ENCODE peak calls at places on chromosomes 7 and 10, in nine cellular contexts. W is A549, E is pancreas, Z is ascending aorta, M is neural progenitor cell, S is endothelial cell of umbilical vein, P is tibial artery, D is spleen, Q is cardiac muscle cell. K is an unnamed sample. For H3K4me1, the result is how much of the 10 kb centered on the place peaks cover.

GRCh38 chr7:154598405-154598804 is 404.5 kb downstream of the PAXIP1 start:
- DNase-seq in M (no peak), Q (no peak), E (no peak), D (no peak), S (no peak), P (no peak), W (no peak), Z (no peak), K (no peak)

GRCh38 chr7:77205706-77206105 is 6.1 kb upstream of the FGL2 start:
- DNase-seq in W (no peak), Z (no peak), S (no peak), M (no peak), E (no peak), D (no peak), Q (no peak), P (no peak), K (no peak)

GRCh38 chr7:158431941-158432347 is 155.7 kb downstream of the PTPRN2 start:
- DNase-seq in W (peak), Z (peak), S (no peak), M (no peak), E (no peak), P (peak), Q (peak), D (no peak), K (peak)

GRCh38 chr7:100670074-100670473 is 3.5 kb upstream of the GNB2 start:
- DNase-seq in Z (no peak), P (no peak), M (no peak), D (no peak), E (no peak), W (no peak), Q (no peak), S (no peak), K (no peak)

GRCh38 chr7:120053390-120053961 is 219.5 kb upstream of the KCND2 start:
- DNase-seq in Z (no peak), S (no peak), D (no peak), M (no peak), W (no peak), E (no peak), Q (peak), P (no peak), K (no peak)

GRCh38 chr10:75399461-75400162 is 2.0 kb downstream of the ZNF503 start:
- DNase-seq in P (peak), M (peak), Q (peak), S (peak), Z (peak), D (peak), W (peak), E (peak), K (peak)

GRCh38 chr10:78211476-78212110 is 177.9 kb downstream of the RPS24 start:
- DNase-seq in Q (peak), D (peak), P (no peak), E (no peak), Z (no peak), M (peak), S (peak), W (peak), K (no peak)

GRCh38 chr10:116654816-116655215 is 34.1 kb downstream of the PNLIPRP2 start:
- DNase-seq in E (no peak), S (no peak), P (no peak), M (peak), W (peak), D (no peak), Q (no peak), Z (no peak), K (no peak)

GRCh38 chr7:70634610-70635068 is 497.3 kb upstream of the GALNT17 start:
- DNase-seq in Q (peak), S (no peak), E (no peak), Z (no peak), D (no peak), W (no peak), P (no peak), M (no peak), K (no peak)

GRCh38 chr10:119299531-119299930 is 92.2 kb downstream of the GRK5 start:
- DNase-seq in P (no peak), W (no peak), E (no peak), Z (no peak), Q (peak), M (no peak), D (peak), S (no peak), K (no peak)

GRCh38 chr10:69578508-69578991 is 5.3 kb upstream of the NEUROG3 start:
- DNase-seq in D (no peak), E (no peak), W (no peak), S (no peak), P (no peak), Q (no peak), Z (no peak), M (peak), K (no peak)

GRCh38 chr10:5840314-5841307 is 27.4 kb upstream of the GDI2 start:
- DNase-seq in Z (no peak), E (no peak), M (peak), W (no peak), S (no peak), Q (peak), P (no peak), D (peak), K (no peak)

GRCh38 chr7:40095226-40095625 is 39.2 kb downstream of the MPLKIP start:
- DNase-seq in Z (no peak), E (no peak), S (no peak), Q (no peak), M (no peak), D (no peak), W (no peak), P (no peak), K (no peak)

GRCh38 chr7:111459757-111460280 is 102.5 kb downstream of the IMMP2L start:
- DNase-seq in P (no peak), Z (no peak), E (no peak), S (no peak), W (no peak), Q (peak), M (no peak), D (no peak), K (no peak)

GRCh38 chr10:47424231-47424630 is 40.1 kb upstream of the ZNF488 start:
- DNase-seq in Q (no peak), S (no peak), M (no peak), D (no peak), Z (no peak), E (no peak), W (no peak), P (no peak), K (no peak)

GRCh38 chr7:157032644-157033482 is 22.4 kb upstream of the MNX1 start:
- DNase-seq in S (no peak), E (no peak), Z (no peak), P (no peak), Q (no peak), W (no peak), M (no peak), D (peak), K (peak)

GRCh38 chr10:317219-317868 is 182.1 kb downstream of the ZMYND11 start:
- DNase-seq in E (no peak), M (no peak), Z (no peak), P (no peak), Q (peak), D (peak), W (no peak), S (no peak), K (peak)

GRCh38 chr7:145036592-145037386 is 200.9 kb upstream of the TPK1 start:
- DNase-seq in D (no peak), S (peak), Q (peak), P (no peak), Z (no peak), W (peak), E (no peak), M (peak), K (peak)

GRCh38 chr10:3702569-3702968 is 82.4 kb downstream of the KLF6 start:
- DNase-seq in W (no peak), Q (no peak), P (no peak), S (no peak), Z (no peak), E (no peak), D (no peak), M (no peak), K (no peak)

GRCh38 chr7:116511552-116512523 is 12.3 kb downstream of the CAV2 start:
- DNase-seq in W (peak), E (no peak), Q (peak), S (peak), M (peak), P (no peak), Z (peak), D (no peak), K (no peak)

GRCh38 chr7:111215550-111215949 is 124.6 kb downstream of the LRRN3 start:
- DNase-seq in M (no peak), D (no peak), Z (no peak), S (no peak), W (no peak), P (no peak), E (no peak), Q (no peak), K (no peak)

GRCh38 chr10:11757452-11757819 is 15.3 kb downstream of the ECHDC3 start:
- DNase-seq in D (no peak), Q (peak), S (peak), W (no peak), P (peak), E (no peak), Z (peak), M (no peak), K (peak)

GRCh38 chr7:96968981-96969380 is 36.4 kb upstream of the DLX6 start:
- DNase-seq in Z (no peak), M (no peak), D (no peak), Q (no peak), E (no peak), W (no peak), S (no peak), P (no peak), K (no peak)

GRCh38 chr7:134470864-134471263 is 12.0 kb upstream of the AKR1B1 start:
- DNase-seq in S (no peak), M (no peak), Z (no peak), W (peak), Q (peak), D (no peak), P (no peak), E (no peak), K (no peak)

GRCh38 chr10:91247360-91248111 is 27.1 kb downstream of the PCGF5 start:
- DNase-seq in Q (peak), E (no peak), W (no peak), S (peak), P (peak), Z (peak), M (peak), D (no peak), K (no peak)

GRCh38 chr7:146002431-146003078 is 114.0 kb upstream of the CNTNAP2 start:
- DNase-seq in Z (no peak), Q (no peak), D (no peak), S (no peak), E (no peak), M (no peak), W (no peak), P (no peak), K (no peak)

GRCh38 chr10:68402271-68402670 is 4.8 kb downstream of the RUFY2 start:
- DNase-seq in W (no peak), M (no peak), S (no peak), P (no peak), Z (no peak), D (no peak), E (no peak), Q (peak), K (no peak)

DNA sequence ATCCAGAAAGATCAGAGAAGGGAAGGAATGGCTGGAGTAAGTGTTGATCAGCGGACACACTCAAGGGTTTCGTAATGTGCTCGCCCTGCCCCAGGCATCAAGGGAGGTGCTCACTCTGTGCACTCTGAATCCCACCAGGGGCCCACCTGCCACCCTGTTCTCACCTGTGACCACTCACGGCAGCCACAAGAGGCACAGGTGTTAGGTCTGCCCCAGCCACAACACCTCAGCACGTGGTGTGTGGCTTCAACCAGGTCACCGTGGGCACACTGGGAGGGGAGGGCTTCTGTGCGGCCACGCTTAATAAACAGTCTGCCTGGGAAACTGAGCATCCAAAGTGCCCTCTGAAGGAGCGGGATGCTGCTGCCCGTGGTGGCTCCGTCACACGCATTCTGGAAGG is 49.8 kb downstream of the CUX1 start:
- DNase-seq in W (no peak), M (no peak), P (no peak), D (no peak), S (no peak), E (no peak), Z (no peak), Q (no peak), K (no peak)
- H3K4me3 ChIP-seq in W (no peak), M (no peak), P (no peak), D (no peak), S (no peak), E (no peak), Z (no peak), Q (no peak), K (no peak)

GRCh38 chr10:43390791-43391190 is 18.2 kb downstream of the HNRNPF start:
- DNase-seq in P (no peak), Q (peak), S (peak), W (no peak), Z (no peak), D (peak), M (peak), E (peak), K (no peak)
- TF ChIP-seq CTCF in P (peak), Q (peak), S (peak), W (peak), Z (peak), D (peak), M (peak), E (no peak), K (peak)

DNA sequence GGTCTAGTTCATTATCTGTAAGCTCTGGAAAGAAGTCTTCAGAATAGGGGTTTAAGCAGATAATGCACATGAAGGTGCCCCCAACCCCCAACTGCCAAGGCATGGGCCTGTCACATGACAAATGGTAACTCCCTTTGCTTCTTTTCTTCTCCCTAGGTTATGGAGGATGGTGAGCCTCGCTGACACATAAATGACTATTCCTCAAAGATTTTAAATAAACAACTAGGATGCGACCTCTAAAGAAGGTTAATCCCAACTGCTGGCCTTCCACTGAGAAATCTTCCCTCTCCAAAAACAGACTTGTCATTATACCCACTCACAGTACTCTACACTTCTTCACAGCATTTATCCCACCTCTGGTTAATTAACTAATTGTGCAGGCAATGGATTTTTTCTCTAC is 75.7 kb upstream of the FAM133B start:
- DNase-seq in D (no peak), S (no peak), M (no peak), Z (no peak), Q (no peak), P (no peak), E (no peak), W (no peak), K (no peak)
- H3K4me1 ChIP-seq in D (under half), S (under half), M (under half), Z (under half), Q (under half), P (under half), E (under half), W (under half), K (under half)

GRCh38 chr10:104450954-104451353 is 97.3 kb downstream of the CFAP58 start:
- DNase-seq in S (no peak), E (no peak), Z (peak), Q (no peak), M (no peak), P (no peak), D (no peak), W (no peak), K (no peak)
- H3K4me3 ChIP-seq in S (no peak), E (no peak), Z (no peak), Q (no peak), M (no peak), P (no peak), D (no peak), W (no peak), K (no peak)

GRCh38 chr10:81838950-81839349 is 36.0 kb upstream of the NRG3 start:
- DNase-seq in P (no peak), Z (no peak), D (no peak), Q (peak), S (peak), W (no peak), E (no peak), M (peak), K (no peak)
- TF ChIP-seq CTCF in P (no peak), Z (no peak), D (no peak), Q (no peak), S (peak), W (peak), E (no peak), M (peak), K (no peak)

DNA sequence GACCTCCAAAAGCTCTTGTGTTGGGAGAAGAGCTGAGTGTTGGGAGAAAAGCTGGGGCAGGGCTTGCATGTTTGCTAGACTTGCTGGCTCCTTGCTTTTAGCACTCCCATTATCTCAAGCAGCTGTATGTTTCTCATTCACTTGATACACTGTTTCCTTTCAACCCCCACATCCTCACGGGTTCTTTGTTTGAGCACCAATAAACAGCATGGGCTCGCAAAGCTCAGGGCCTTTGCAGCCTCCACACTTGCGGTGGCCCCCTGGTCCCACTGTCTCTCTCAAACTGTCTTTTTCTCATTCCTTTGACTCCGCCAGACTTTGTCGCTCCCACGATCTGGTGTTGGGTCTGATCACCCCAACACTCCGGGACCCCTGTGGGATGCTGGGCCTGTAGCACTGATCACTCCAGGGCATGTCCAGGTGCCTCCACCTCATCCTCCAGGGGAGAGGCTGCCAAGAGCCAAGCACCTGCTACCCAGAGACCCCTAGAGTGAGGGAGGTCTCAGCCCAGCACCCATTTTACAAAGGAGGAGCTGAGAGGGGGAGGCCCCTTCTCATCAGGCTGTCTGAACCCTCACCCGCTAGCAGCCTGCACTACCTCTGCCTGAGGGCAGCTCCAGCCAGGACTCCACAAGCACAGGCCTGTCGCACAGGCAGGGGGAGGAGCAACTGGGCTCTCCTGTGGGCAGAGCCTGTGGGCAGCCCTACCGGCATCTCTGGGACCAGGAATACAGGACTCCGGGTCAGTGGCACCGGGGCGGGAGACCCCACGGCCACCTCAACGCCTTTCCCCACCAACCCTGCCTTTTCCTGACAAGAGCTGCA is 49.1 kb upstream of the MSMB start:
- DNase-seq in W (no peak), Z (no peak), E (peak), D (no peak), P (no peak), Q (no peak), M (peak), S (no peak), K (no peak)
- H3K4me1 ChIP-seq in W (under half), Z (under half), E (under half), D (under half), P (under half), Q (under half), M (under half), S (under half), K (under half)

GRCh38 chr10:12844796-12845524 is 156.6 kb downstream of the CCDC3 start:
- DNase-seq in D (no peak), S (peak), Z (peak), Q (peak), E (no peak), M (no peak), P (peak), W (peak), K (no peak)

GRCh38 chr10:12847361-12847975 is 154.0 kb downstream of the CCDC3 start:
- DNase-seq in E (no peak), S (no peak), M (peak), D (no peak), Z (no peak), P (no peak), Q (no peak), W (no peak), K (no peak)

GRCh38 chr10:12846718-12847117 is 154.8 kb downstream of the CCDC3 start:
- DNase-seq in W (no peak), M (no peak), P (peak), E (no peak), S (no peak), D (no peak), Q (peak), Z (no peak), K (no peak)

GRCh38 chr10:12849351-12850181 is 151.9 kb downstream of the CCDC3 start:
- DNase-seq in S (peak), M (no peak), Z (no peak), E (no peak), W (no peak), D (no peak), Q (peak), P (no peak), K (no peak)

DNA sequence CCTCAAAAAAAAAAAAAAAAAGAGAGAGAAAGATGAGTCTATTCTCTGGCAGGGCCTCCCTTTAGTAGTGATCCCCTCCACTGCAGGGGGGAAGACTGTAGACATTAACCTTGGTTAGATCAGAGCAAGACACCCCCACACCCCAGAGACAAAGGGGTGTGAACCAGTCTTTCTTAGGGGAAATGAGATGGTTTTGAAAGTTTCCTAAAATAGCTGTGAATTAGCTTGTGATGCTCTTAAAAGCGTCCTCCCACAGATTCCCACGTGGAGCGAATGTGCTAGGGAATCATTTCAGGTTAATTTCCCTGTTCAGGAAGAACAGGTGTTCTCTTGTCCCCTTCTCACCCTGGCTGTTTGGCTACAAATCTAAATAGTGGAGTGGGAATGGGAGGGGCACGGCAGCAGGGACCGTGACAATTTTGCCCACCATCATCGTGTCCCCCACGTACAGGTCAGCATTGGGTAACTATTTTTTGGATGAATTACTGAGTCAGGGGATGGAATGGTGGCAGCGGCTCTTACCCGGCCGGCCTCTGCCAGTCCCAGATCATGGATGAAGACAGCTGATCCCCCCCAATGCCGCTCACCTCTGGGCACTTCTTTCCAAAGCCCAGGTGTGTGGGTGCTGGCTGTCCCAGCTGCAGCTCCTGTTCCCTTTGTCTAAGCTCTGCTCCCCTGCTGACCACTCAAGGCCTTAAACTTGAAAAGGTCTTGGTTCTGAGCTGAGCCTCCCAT is 152.9 kb downstream of the CCDC3 start:
- DNase-seq in M (no peak), D (no peak), Q (no peak), S (no peak), P (no peak), E (no peak), Z (no peak), W (no peak), K (no peak)
- H3K4me3 ChIP-seq in M (no peak), D (no peak), Q (no peak), S (no peak), P (no peak), E (no peak), Z (no peak), W (no peak), K (no peak)

GRCh38 chr10:133383551-133383950 is 4.5 kb downstream of the PAOX start:
- DNase-seq in S (no peak), W (no peak), Q (no peak), E (no peak), M (no peak), P (no peak), Z (no peak), D (peak), K (no peak)
- TF ChIP-seq CTCF in S (no peak), W (no peak), Q (no peak), E (no peak), M (no peak), P (no peak), Z (no peak), D (no peak), K (no peak)